ENCODE peak calls at places on chromosomes 12 and 14, in seven cellular contexts. E is dorsolateral prefrontal cortex, K is bronchial epithelial cell, V is psoas muscle, D is GM12878, O is sigmoid colon, F is foreskin fibroblast. C is an unnamed sample.

GRCh38 chr12:19972325-19973288 is 395.7 kb upstream of the PDE3A start:
- DNase-seq in D (peak; percentile 52), E (no peak), O (no peak), K (no peak), V (no peak), F (no peak), C (no peak)

GRCh38 chr14:58026967-58027366 is 125.0 kb downstream of the ARMH4 start:
- DNase-seq in K (peak; percentile 50), V (no peak), O (no peak), F (no peak), D (no peak), E (no peak), C (no peak)

GRCh38 chr14:94761999-94762377 is 7.9 kb downstream of the GSC start:
- DNase-seq in V (peak; percentile 62), D (no peak), E (no peak), F (no peak), K (no peak), O (no peak), C (no peak)

GRCh38 chr12:41476499-41476898 is 288.4 kb downstream of the PDZRN4 start:
- DNase-seq in D (no peak), O (no peak), V (no peak), K (no peak), E (no peak), F (no peak), C (no peak)

GRCh38 chr12:107759410-107759809 is 1.5 kb downstream of the PRDM4 start:
- DNase-seq in V (no peak), E (no peak), K (peak; percentile 88), O (no peak), F (peak; percentile 90), D (no peak), C (peak; percentile 89)

GRCh38 chr12:92696240-92696639 is 6.5 kb upstream of the PLEKHG7 start:
- DNase-seq in F (peak; percentile 81), V (peak; percentile 67), E (no peak), K (no peak), O (no peak), D (no peak), C (peak; percentile 66)

GRCh38 chr12:89883630-89884364 is 175.2 kb upstream of the ATP2B1 start:
- DNase-seq in O (no peak), D (no peak), F (peak; percentile 28), K (no peak), V (no peak), E (no peak), C (no peak)

GRCh38 chr14:68291820-68292219 is 472.2 kb downstream of the RAD51B start:
- DNase-seq in D (no peak), V (no peak), O (no peak), E (no peak), F (no peak), K (no peak), C (no peak)

GRCh38 chr12:107057071-107057834 is 36.1 kb downstream of the CRY1 start:
- DNase-seq in V (no peak), F (peak; percentile 14), E (no peak), D (no peak), O (no peak), K (peak; percentile 72), C (peak; percentile 20)

GRCh38 chr14:84458881-84459280 is 1071.1 kb upstream of the FLRT2 start:
- DNase-seq in V (no peak), O (no peak), F (no peak), E (no peak), D (no peak), K (no peak), C (no peak)

GRCh38 chr12:56634242-56634836 is 4.2 kb upstream of the BAZ2A start:
- DNase-seq in O (no peak), K (peak; percentile 72), F (peak; percentile 47), E (no peak), D (no peak), V (no peak), C (no peak)

GRCh38 chr12:123934829-123935228 is 37.8 kb downstream of the CCDC92 start:
- DNase-seq in O (no peak), K (peak; percentile 22), E (no peak), F (peak; percentile 81), D (no peak), V (no peak), C (peak; percentile 66)

GRCh38 chr14:105015905-105016304 is 5.0 kb downstream of the CDCA4 start:
- DNase-seq in D (no peak), V (no peak), F (no peak), O (no peak), K (no peak), E (no peak), C (no peak)

GRCh38 chr12:46959484-46959883 is 119.9 kb upstream of the PCED1B start:
- DNase-seq in V (no peak), D (no peak), O (no peak), K (peak; percentile 97), E (no peak), F (peak; percentile 97), C (peak; percentile 62)

GRCh38 chr12:70756118-70756517 is 118.9 kb upstream of the PTPRB start:
- DNase-seq in O (no peak), D (no peak), F (peak; percentile 74), K (peak; percentile 89), E (no peak), V (no peak), C (peak; percentile 65)

GRCh38 chr12:100403446-100403845 is 46.6 kb downstream of the SLC17A8 start:
- DNase-seq in K (peak; percentile 51), V (no peak), O (no peak), D (no peak), F (no peak), E (no peak), C (no peak)

GRCh38 chr12:111546758-111547383 is 52.2 kb downstream of the ATXN2 start:
- DNase-seq in F (peak; percentile 10), O (no peak), D (no peak), V (no peak), K (peak; percentile 33), E (no peak), C (peak; percentile 48)

GRCh38 chr14:74478996-74479635 is 14.0 kb downstream of the NPC2 start:
- DNase-seq in O (no peak), F (peak; percentile 55), V (no peak), E (no peak), K (peak; percentile 22), D (no peak), C (peak; percentile 21)

GRCh38 chr12:111597731-111598636 is 1.1 kb downstream of the ATXN2 start:
- DNase-seq in F (peak; percentile 61), O (peak; percentile 74), K (no peak), D (no peak), V (peak; percentile 69), E (peak; percentile 56), C (peak; percentile 40)

GRCh38 chr14:58130121-58130782 is 21.8 kb downstream of the ARMH4 start:
- DNase-seq in K (no peak), E (no peak), V (no peak), O (no peak), F (no peak), D (no peak), C (no peak)

DNA sequence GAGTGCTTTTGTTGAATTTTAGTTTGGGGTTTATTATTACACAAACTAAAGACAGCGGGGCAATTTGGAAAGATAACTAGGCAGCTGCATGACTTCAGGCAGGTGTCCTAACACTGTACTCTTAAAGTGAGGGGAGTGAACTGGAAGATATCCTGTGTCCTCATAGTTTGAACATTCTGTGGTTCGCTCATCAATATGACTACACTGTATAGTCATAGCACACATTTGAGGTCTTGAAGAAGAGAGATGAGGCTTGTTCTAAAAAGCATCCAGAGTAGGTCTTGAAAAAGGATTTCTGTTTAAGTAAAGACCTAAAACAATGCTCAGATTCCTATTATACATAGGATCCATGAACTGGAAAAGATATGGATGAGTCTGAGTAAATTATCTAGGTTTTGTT is 1.8 kb upstream of the MAP3K9 start:
- DNase-seq in K (peak; percentile 77), D (no peak), F (peak; percentile 25), O (no peak), V (no peak), E (no peak), C (no peak)
- H3K4me3 ChIP-seq in K (peak overlapping the region; percentile 86), D (peak overlapping the region; percentile 50), F (no peak overlapping the region), O (no peak overlapping the region), V (no peak overlapping the region), E (peak overlapping the region; percentile 80), C (no peak overlapping the region)

GRCh38 chr12:52052471-52053186 is 1.4 kb downstream of the NR4A1 start:
- DNase-seq in V (no peak), E (no peak), F (no peak), K (peak; percentile 64), O (peak; percentile 82), D (no peak), C (peak; percentile 18)
- TF ChIP-seq CTCF in V (no peak), E (no peak), F (no peak), K (no peak), O (no peak), D (no peak), C (no peak)

DNA sequence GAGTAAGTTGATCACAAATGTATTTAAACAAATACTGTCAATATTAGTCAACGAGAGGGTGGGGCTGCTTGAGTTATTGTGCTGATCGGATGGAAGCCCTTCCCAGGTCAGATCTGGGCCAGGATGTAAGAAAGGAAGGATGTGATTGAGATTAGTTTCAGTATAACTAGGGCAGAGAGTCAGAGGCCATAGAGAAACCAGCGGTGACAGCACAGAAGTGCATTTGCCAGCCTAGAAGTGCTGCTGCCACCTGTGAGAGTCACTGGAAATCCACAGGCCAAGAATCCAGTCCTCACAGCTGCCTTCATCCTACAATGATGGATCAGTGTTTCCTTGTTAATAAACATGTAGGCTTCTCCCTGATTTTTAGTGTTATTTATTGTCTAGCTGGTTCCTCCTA is 9.8 kb upstream of the FERMT2 start:
- DNase-seq in E (no peak), V (no peak), F (no peak), D (no peak), O (no peak), K (peak; percentile 35), C (no peak)
- H3K4me3 ChIP-seq in E (no peak overlapping the region), V (no peak overlapping the region), F (no peak overlapping the region), D (no peak overlapping the region), O (no peak overlapping the region), K (no peak overlapping the region), C (no peak overlapping the region)

GRCh38 chr12:76880156-76881023 is 1.6 kb upstream of the CSRP2 start:
- DNase-seq in E (no peak), D (no peak), F (no peak), K (peak; percentile 3), V (no peak), O (no peak), C (no peak)

GRCh38 chr12:76881152-76881551 is 2.3 kb upstream of the CSRP2 start:
- DNase-seq in K (no peak), E (no peak), O (no peak), F (no peak), D (no peak), V (no peak), C (no peak)

GRCh38 chr12:76878899-76879709 is at the start of gene CSRP2:
- DNase-seq in E (peak; percentile 74), O (peak; percentile 93), F (peak; percentile 90), D (peak; percentile 13), K (peak; percentile 72), V (peak; percentile 91), C (peak; percentile 84)

GRCh38 chr12:76878045-76878898 is 547 bp downstream of the CSRP2 start:
- DNase-seq in D (no peak), E (no peak), V (peak; percentile 47), O (no peak), K (peak; percentile 46), F (peak; percentile 33), C (no peak)

GRCh38 chr12:76879710-76880025 is 849 bp upstream of the CSRP2 start:
- DNase-seq in O (no peak), E (no peak), V (no peak), D (no peak), F (no peak), K (no peak), C (no peak)
- TF ChIP-seq CTCF in O (no peak), E (no peak), V (no peak), D (no peak), F (peak; percentile 1), K (no peak), C (no peak)

C was measured in fibroblast of villous mesenchyme.